ENCODE peak calls at places on chromosome 19, in eight cellular contexts. L is WTC11, Y is mammary epithelial cell, Z is cardiac fibroblast, H is endothelial cell, M is nephron progenitor cell, O is GM12865, A is heart right ventricle. B is an unnamed sample.
A peak's percentile ranks its signal among the peaks of the same experiment; 100 is the strongest.

GRCh38 chr19:39413269-39413902 is 917 bp downstream of the PLEKHG2 start:
- DNase-seq in L (peak; percentile 65), Y (no peak), Z (peak; percentile 83), H (peak; percentile 70), M (peak; percentile 86), O (peak; percentile 56), A (peak; percentile 87), B (peak; percentile 66)

GRCh38 chr19:55486043-55486970 is 1.3 kb downstream of the NAT14 start:
- DNase-seq in L (no peak), Y (no peak), Z (no peak), H (no peak), M (no peak), O (no peak), A (no peak), B (no peak)

GRCh38 chr19:34430738-34431625 is 2.8 kb downstream of the UBA2 start:
- DNase-seq in L (peak; percentile 20), Y (peak; percentile 45), Z (peak; percentile 70), H (peak; percentile 26), M (peak; percentile 20), O (peak; percentile 81), A (no peak), B (no peak)

GRCh38 chr19:6551091-6551490 is 20.3 kb downstream of the TNFSF9 start:
- DNase-seq in L (no peak), Y (no peak), Z (no peak), H (no peak), M (no peak), O (no peak), A (no peak), B (no peak)

GRCh38 chr19:49554701-49555181 is 25.6 kb downstream of the NOSIP start:
- DNase-seq in L (no peak), Y (no peak), Z (no peak), H (no peak), M (no peak), O (no peak), A (peak; percentile 40), B (no peak)

GRCh38 chr19:23758187-23759074 is at the start of gene ZNF681:
- DNase-seq in L (peak; percentile 87), Y (peak; percentile 85), Z (peak; percentile 83), H (peak; percentile 82), M (peak; percentile 73), O (peak; percentile 85), A (peak; percentile 93), B (peak; percentile 75)

GRCh38 chr19:43847246-43847645 is 20.1 kb downstream of the ZNF283 start:
- DNase-seq in L (no peak), Y (no peak), Z (no peak), H (no peak), M (no peak), O (no peak), A (no peak), B (no peak)

GRCh38 chr19:39350156-39350555 is 7.9 kb downstream of the SAMD4B start:
- DNase-seq in L (no peak), Y (no peak), Z (no peak), H (no peak), M (no peak), O (no peak), A (no peak), B (no peak)

GRCh38 chr19:39927524-39928356 is 6.7 kb downstream of the FCGBP start:
- DNase-seq in L (no peak), Y (no peak), Z (no peak), H (no peak), M (no peak), O (no peak), A (no peak), B (no peak)

GRCh38 chr19:898663-899062 is 5.4 kb downstream of the RNU6-9 start:
- DNase-seq in L (peak; percentile 71), Y (no peak), Z (no peak), H (no peak), M (peak; percentile 65), O (peak; percentile 80), A (no peak), B (no peak)

DNA sequence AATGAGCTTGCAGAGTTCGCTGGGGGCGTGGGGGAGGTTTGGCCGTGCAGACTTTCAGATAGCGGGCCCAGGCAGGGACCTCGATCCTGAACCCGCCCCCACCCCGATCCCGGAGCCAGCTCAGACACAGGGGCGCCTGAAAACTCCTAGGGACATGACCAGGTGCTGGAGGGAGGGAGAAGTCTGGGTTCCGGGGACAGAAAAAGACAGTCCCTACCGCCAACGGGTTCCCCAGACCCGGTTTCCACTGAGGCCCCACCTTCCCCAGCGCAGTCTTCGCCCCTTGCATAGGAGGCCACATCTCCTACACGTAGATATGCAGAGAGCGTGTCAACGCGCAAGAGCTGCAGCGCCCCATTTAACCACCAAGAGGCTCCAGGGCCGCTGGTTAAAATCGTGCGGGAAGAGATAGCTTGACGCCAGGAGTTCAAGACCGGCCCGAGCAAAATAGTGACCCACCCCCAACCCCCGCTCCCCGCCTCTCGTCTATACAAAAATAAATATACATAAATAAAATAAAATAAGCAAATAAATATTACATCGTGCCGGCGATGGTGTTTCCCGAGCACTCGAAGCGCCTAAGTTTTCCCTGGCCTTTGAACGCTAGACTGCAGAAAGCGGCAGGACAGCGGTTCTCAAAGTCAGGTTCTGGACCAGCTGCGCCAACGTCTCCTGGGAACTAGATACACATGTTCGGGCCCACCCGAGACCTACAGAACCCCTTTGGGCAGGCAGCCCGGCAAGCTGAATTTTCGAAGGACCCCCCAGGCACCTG is 8.3 kb downstream of the CCDC8 start:
- DNase-seq in L (peak; percentile 66), Y (no peak), Z (peak; percentile 63), H (no peak), M (peak; percentile 51), O (no peak), A (no peak), B (no peak)
- TF ChIP-seq CTCF in L (peak; percentile 2), Y (peak; percentile 33), Z (no peak), H (no peak), M (peak; percentile 15), O (no peak), A (peak; percentile 11), B (peak; percentile 46)

GRCh38 chr19:7926727-7927604 is 1.0 kb upstream of the CTXN1 start:
- DNase-seq in L (no peak), Y (no peak), Z (no peak), H (no peak), M (no peak), O (no peak), A (no peak), B (no peak)

GRCh38 chr19:7927605-7928333 is 1.8 kb upstream of the CTXN1 start:
- DNase-seq in L (no peak), Y (no peak), Z (no peak), H (no peak), M (no peak), O (no peak), A (no peak), B (no peak)

GRCh38 chr19:7928334-7928706 is 2.4 kb upstream of the CTXN1 start:
- DNase-seq in L (no peak), Y (no peak), Z (no peak), H (no peak), M (no peak), O (no peak), A (no peak), B (no peak)

GRCh38 chr19:7930765-7931164 is 4.8 kb upstream of the CTXN1 start:
- DNase-seq in L (no peak), Y (no peak), Z (no peak), H (no peak), M (no peak), O (no peak), A (no peak), B (no peak)

GRCh38 chr19:7928741-7929701 is 3.1 kb upstream of the CTXN1 start:
- DNase-seq in L (peak; percentile 84), Y (peak; percentile 82), Z (peak; percentile 93), H (peak; percentile 79), M (peak; percentile 72), O (peak; percentile 72), A (no peak), B (peak; percentile 42)
- TF ChIP-seq CTCF in L (peak; percentile 71), Y (peak; percentile 53), Z (peak; percentile 48), H (peak; percentile 60), M (peak; percentile 51), O (peak; percentile 45), A (peak; percentile 4), B (peak; percentile 56)

GRCh38 chr19:13530720-13531119 is 24.4 kb upstream of the CACNA1A start:
- DNase-seq in L (no peak), Y (no peak), Z (no peak), H (no peak), M (no peak), O (no peak), A (no peak), B (no peak)

GRCh38 chr19:13521066-13521465 is 14.8 kb upstream of the CACNA1A start:
- DNase-seq in L (no peak), Y (no peak), Z (no peak), H (no peak), M (no peak), O (no peak), A (no peak), B (no peak)

GRCh38 chr19:13526552-13526951 is 20.3 kb upstream of the CACNA1A start:
- DNase-seq in L (peak; percentile 85), Y (peak; percentile 6), Z (peak; percentile 3), H (no peak), M (peak; percentile 40), O (peak; percentile 9), A (no peak), B (peak; percentile 4)
- TF ChIP-seq CTCF in L (peak; percentile 46), Y (peak; percentile 44), Z (peak; percentile 35), H (peak; percentile 50), M (peak; percentile 24), O (peak; percentile 41), A (no peak), B (peak; percentile 46)

GRCh38 chr19:31054430-31054829 is 294.8 kb downstream of the TSHZ3 start:
- DNase-seq in L (peak; percentile 79), Y (peak; percentile 43), Z (peak; percentile 74), H (peak; percentile 52), M (peak; percentile 47), O (no peak), A (peak; percentile 14), B (no peak)
- TF ChIP-seq CTCF in L (peak; percentile 50), Y (peak; percentile 86), Z (peak; percentile 71), H (peak; percentile 34), M (peak; percentile 50), O (no peak), A (peak; percentile 57), B (peak; percentile 54)

DNA sequence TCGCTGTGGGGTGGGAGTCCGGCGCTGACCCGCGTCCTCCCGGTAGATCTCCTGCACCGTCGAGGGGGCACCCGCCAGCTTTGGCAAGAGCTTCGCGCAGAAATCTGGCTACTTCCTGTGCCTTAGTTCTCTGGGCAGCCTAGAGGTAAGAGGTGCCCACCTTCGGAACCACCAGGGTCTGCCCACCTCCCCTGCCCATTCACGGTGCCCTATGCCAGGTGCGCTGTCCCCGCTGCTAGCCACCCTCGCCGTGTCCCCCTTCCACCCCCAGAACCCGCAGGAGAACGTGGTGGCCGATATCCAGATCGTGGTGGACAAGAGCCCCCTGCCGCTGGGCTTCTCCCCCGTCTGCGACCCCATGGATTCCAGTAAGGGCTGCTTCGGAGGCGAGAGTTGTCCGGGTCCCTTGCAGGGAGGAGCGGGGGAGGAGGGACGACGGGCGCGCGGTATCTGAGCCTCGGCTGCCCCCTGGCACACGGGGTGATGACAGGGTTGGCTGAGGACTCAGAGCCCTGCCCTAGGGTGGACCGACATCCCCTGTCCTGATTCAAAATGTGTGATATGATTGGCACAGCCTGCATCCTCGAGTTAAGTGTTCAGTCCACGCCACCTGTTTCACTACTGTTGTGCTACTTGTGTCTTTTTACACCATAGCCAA is 549 bp downstream of the MVB12A start:
- DNase-seq in L (peak; percentile 59), Y (peak; percentile 20), Z (peak; percentile 22), H (peak; percentile 40), M (peak; percentile 55), O (peak; percentile 46), A (peak; percentile 34), B (peak; percentile 22)
- TF ChIP-seq CTCF in L (no peak), Y (peak; percentile 33), Z (no peak), H (no peak), M (no peak), O (no peak), A (no peak), B (peak; percentile 20)

B was measured in neural crest cell.